ENCODE peak calls at places on chromosomes 7 and 10, in eight cellular contexts. U, C, E, D, K, Z, H and I are unnamed samples.

GRCh38 chr10:75403144-75404022 is 1.8 kb upstream of the ZNF503 start:
- DNase-seq in C (no peak), H (no peak), D (peak), K (no peak), E (peak), Z (peak), U (no peak), I (no peak)

GRCh38 chr7:43926193-43927043 is at the start of gene UBE2D4:
- DNase-seq in C (peak), E (peak), Z (peak), H (peak), D (peak), K (peak), U (no peak), I (peak)

GRCh38 chr7:143505845-143506244 is 28.2 kb downstream of the TAS2R41 start:
- DNase-seq in C (no peak), U (no peak), Z (no peak), D (no peak), H (no peak), E (no peak), K (no peak), I (no peak)

GRCh38 chr7:112770051-112770450 is 20.1 kb downstream of the TMEM168 start:
- DNase-seq in K (no peak), U (no peak), H (no peak), Z (no peak), D (no peak), E (no peak), C (no peak), I (no peak)

GRCh38 chr7:43677864-43678263 is 51.5 kb downstream of the COA1 start:
- DNase-seq in C (no peak), D (no peak), E (no peak), K (no peak), H (no peak), Z (no peak), U (no peak), I (no peak)

GRCh38 chr7:21401944-21402343 is 25.9 kb upstream of the SP4 start:
- DNase-seq in H (no peak), C (no peak), K (no peak), Z (no peak), E (no peak), U (no peak), D (no peak), I (no peak)

GRCh38 chr7:33054261-33054964 is 8.2 kb downstream of the NT5C3A start:
- DNase-seq in D (no peak), K (no peak), E (no peak), Z (no peak), H (peak), C (peak), U (no peak), I (no peak)

GRCh38 chr10:7433861-7434260 is 23.0 kb upstream of the SFMBT2 start:
- DNase-seq in U (no peak), E (no peak), H (no peak), K (no peak), Z (no peak), C (no peak), D (no peak), I (no peak)

GRCh38 chr7:158989006-158989405 is 132.6 kb downstream of the DYNC2I1 start:
- DNase-seq in Z (no peak), E (no peak), K (no peak), C (no peak), D (no peak), U (no peak), H (no peak), I (no peak)

GRCh38 chr10:91571671-91572070 is 61.2 kb downstream of the PPP1R3C start:
- DNase-seq in Z (no peak), H (peak), K (no peak), E (no peak), D (no peak), U (no peak), C (no peak), I (no peak)

GRCh38 chr7:39413866-39414668 is 152.1 kb upstream of the YAE1 start:
- DNase-seq in H (peak), E (peak), Z (peak), K (peak), D (peak), U (no peak), C (peak), I (peak)

GRCh38 chr7:73343671-73344380 is 15.9 kb downstream of the FKBP6 start:
- DNase-seq in E (no peak), K (no peak), U (no peak), Z (no peak), H (no peak), D (no peak), C (no peak), I (no peak)

GRCh38 chr7:99128076-99128950 is 15.6 kb downstream of the SMURF1 start:
- DNase-seq in K (no peak), U (no peak), H (no peak), E (no peak), Z (no peak), C (no peak), D (no peak), I (no peak)

GRCh38 chr7:113810108-113810748 is 108.6 kb downstream of the PPP1R3A start:
- DNase-seq in Z (no peak), C (no peak), U (no peak), D (no peak), E (no peak), H (peak), K (no peak), I (no peak)

GRCh38 chr10:13518076-13518692 is 10.6 kb downstream of the BEND7 start:
- DNase-seq in K (no peak), Z (no peak), E (no peak), C (peak), D (peak), H (peak), U (no peak), I (no peak)

GRCh38 chr7:7014827-7015610 is 167.3 kb upstream of the C1GALT1 start:
- DNase-seq in H (no peak), Z (no peak), K (no peak), E (no peak), U (no peak), D (no peak), C (no peak), I (no peak)

GRCh38 chr10:127463548-127463947 is 85.6 kb upstream of the NPS start:
- DNase-seq in K (no peak), U (no peak), C (no peak), E (no peak), D (no peak), Z (no peak), H (no peak), I (no peak)

GRCh38 chr7:128913856-128914565 is 3.5 kb upstream of the KCP start:
- DNase-seq in Z (no peak), D (no peak), U (no peak), H (no peak), E (no peak), C (no peak), K (no peak), I (no peak)

GRCh38 chr10:42999385-43000020 is 77.4 kb upstream of the RET start:
- DNase-seq in U (no peak), K (no peak), Z (no peak), E (no peak), H (no peak), D (no peak), C (no peak), I (no peak)

GRCh38 chr10:74118794-74119193 is 31.8 kb downstream of the AP3M1 start:
- DNase-seq in C (no peak), K (peak), H (no peak), U (no peak), E (no peak), Z (no peak), D (no peak), I (no peak)

GRCh38 chr10:60246382-60246781 is 143.3 kb downstream of the ANK3 start:
- DNase-seq in D (no peak), U (no peak), K (no peak), Z (no peak), H (no peak), C (no peak), E (no peak), I (no peak)

GRCh38 chr7:87934699-87935372 is 785 bp downstream of the ADAM22 start:
- DNase-seq in D (peak), Z (peak), H (peak), K (no peak), U (no peak), E (no peak), C (no peak), I (peak)

GRCh38 chr7:155920068-155920461 is 107.8 kb upstream of the SHH start:
- DNase-seq in Z (no peak), E (no peak), C (no peak), K (no peak), U (no peak), H (no peak), D (no peak), I (no peak)

GRCh38 chr7:2063562-2064360 is 169.0 kb downstream of the MAD1L1 start:
- DNase-seq in D (peak), K (no peak), C (peak), U (no peak), Z (no peak), H (peak), E (peak), I (no peak)

GRCh38 chr7:3243256-3243655 is 57.8 kb upstream of the SDK1 start:
- DNase-seq in H (no peak), K (no peak), U (no peak), Z (no peak), D (no peak), C (no peak), E (no peak), I (no peak)

GRCh38 chr7:157150825-157151412 is 12.2 kb downstream of the UBE3C start:
- DNase-seq in D (peak), U (no peak), H (peak), C (peak), K (no peak), Z (peak), E (no peak), I (no peak)

GRCh38 chr7:96303105-96303685 is 18.7 kb downstream of the SLC25A13 start:
- DNase-seq in U (no peak), K (no peak), C (peak), Z (no peak), D (no peak), H (peak), E (peak), I (no peak)

GRCh38 chr10:32939296-32940111 is 18.5 kb downstream of the ITGB1 start:
- DNase-seq in K (no peak), D (no peak), E (no peak), Z (no peak), H (no peak), C (no peak), U (no peak), I (no peak)

GRCh38 chr10:132481690-132482089 is 55.9 kb upstream of the INPP5A start:
- DNase-seq in D (no peak), U (no peak), H (no peak), Z (no peak), C (no peak), E (no peak), K (no peak), I (no peak)

GRCh38 chr10:133611079-133611478 is 15.5 kb downstream of the FRG2B start:
- DNase-seq in Z (no peak), K (no peak), C (no peak), H (no peak), D (no peak), E (no peak), U (no peak), I (no peak)

GRCh38 chr10:8049151-8049873 is 5.2 kb upstream of the GATA3 start:
- DNase-seq in C (no peak), Z (no peak), D (no peak), H (no peak), U (no peak), E (peak), K (no peak), I (no peak)

GRCh38 chr10:70542565-70542938 is 60.0 kb downstream of the PRF1 start:
- DNase-seq in D (no peak), E (no peak), K (no peak), Z (no peak), U (no peak), C (peak), H (peak), I (no peak)

GRCh38 chr7:133978502-133979295 is 148.4 kb upstream of the LRGUK start:
- DNase-seq in H (no peak), D (peak), C (no peak), U (no peak), Z (no peak), E (no peak), K (no peak), I (no peak)

GRCh38 chr7:133987582-133987981 is 139.6 kb upstream of the LRGUK start:
- DNase-seq in U (no peak), D (no peak), C (no peak), H (no peak), E (no peak), K (no peak), Z (no peak), I (no peak)

GRCh38 chr7:133985300-133985699 is 141.8 kb upstream of the LRGUK start:
- DNase-seq in Z (no peak), H (no peak), E (no peak), U (no peak), D (no peak), C (no peak), K (no peak), I (no peak)

GRCh38 chr7:133980794-133981193 is 146.3 kb upstream of the LRGUK start:
- DNase-seq in C (no peak), K (no peak), U (no peak), E (no peak), H (no peak), Z (no peak), D (no peak), I (no peak)

DNA sequence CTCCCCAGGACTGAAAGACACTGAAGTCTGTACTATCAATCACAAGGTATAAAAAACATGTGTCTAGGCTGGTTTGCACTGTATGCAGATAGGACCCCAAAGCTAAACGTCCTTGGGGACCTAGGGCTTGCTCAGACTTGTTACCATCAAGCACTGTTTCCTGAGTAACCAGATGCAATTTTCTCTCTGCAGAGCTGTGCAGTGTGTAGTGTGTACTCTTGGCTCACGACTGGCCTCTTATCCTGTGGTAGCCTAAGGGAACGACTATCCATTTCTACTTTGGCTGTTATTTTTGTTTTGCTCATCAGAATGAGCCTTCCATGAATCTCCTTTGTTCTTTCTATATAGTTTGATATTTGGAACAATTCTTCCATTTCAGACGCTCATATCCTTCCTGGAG is 143.1 kb upstream of the LRGUK start:
- DNase-seq in C (no peak), U (no peak), H (peak), Z (no peak), K (no peak), D (no peak), E (no peak), I (no peak)
- TF ChIP-seq CTCF in C (no peak), U (no peak), H (no peak), Z (no peak), K (no peak), D (no peak), E (no peak), I (no peak)

DNA sequence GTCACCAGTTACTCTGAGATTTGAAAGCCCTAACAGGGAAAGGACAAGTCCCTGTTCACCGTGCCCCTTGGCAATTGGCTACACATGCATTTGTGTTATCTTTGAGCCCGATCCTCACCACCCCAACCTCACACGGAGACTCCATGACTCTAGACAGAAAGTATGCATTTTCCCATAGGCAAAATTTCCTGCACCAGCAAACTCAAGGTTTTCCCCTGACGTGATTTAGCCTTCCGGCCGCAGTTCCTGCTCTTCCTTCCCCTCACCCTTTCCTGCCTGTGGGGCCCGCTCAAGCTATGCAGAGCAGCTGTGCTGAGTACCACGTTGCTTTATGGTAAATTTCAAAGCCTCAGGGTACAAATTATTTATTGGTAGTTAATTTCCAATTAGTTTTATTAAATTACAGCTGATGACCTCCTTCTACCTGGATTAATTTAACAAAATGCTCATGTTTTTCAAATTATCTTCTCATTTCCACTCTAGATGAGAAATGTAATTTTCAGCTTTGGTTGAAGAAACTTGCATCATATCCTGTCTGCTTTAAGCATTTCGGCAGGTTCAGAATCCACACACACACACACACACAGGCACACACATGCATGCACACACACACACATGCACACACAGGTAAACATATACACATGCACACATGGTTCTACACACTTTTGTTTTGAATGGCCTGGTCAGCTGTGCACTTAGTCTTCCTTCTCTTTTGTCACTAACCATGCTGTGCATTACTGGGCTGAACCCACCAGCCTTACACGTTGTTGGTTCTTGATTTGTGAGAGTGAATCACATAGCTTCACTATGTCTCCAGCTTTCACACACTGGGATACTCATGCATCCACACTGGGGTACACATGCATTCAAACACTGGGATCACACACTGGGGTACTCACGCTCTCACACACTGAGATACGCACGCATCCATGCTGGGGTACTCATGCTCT is 283.1 kb upstream of the PITRM1 start:
- DNase-seq in E (no peak), H (peak), K (no peak), D (peak), C (peak), U (no peak), Z (no peak), I (no peak)
- TF ChIP-seq CTCF in E (no peak), H (no peak), K (no peak), D (no peak), C (no peak), U (no peak), Z (no peak), I (no peak)

GRCh38 chr7:26684447-26684846 is 179.9 kb downstream of the SKAP2 start:
- DNase-seq in C (peak), K (no peak), H (no peak), E (no peak), D (no peak), U (no peak), Z (no peak), I (no peak)

GRCh38 chr7:26685636-26686035 is 178.8 kb downstream of the SKAP2 start:
- DNase-seq in E (no peak), C (peak), Z (no peak), U (no peak), D (no peak), H (no peak), K (no peak), I (no peak)

GRCh38 chr7:26680616-26681015 is 183.8 kb downstream of the SKAP2 start:
- DNase-seq in E (no peak), C (no peak), Z (no peak), U (no peak), H (no peak), D (no peak), K (no peak), I (no peak)

GRCh38 chr7:26683277-26683676 is 181.1 kb downstream of the SKAP2 start:
- DNase-seq in C (no peak), Z (no peak), D (no peak), U (no peak), E (no peak), K (no peak), H (no peak), I (no peak)

DNA sequence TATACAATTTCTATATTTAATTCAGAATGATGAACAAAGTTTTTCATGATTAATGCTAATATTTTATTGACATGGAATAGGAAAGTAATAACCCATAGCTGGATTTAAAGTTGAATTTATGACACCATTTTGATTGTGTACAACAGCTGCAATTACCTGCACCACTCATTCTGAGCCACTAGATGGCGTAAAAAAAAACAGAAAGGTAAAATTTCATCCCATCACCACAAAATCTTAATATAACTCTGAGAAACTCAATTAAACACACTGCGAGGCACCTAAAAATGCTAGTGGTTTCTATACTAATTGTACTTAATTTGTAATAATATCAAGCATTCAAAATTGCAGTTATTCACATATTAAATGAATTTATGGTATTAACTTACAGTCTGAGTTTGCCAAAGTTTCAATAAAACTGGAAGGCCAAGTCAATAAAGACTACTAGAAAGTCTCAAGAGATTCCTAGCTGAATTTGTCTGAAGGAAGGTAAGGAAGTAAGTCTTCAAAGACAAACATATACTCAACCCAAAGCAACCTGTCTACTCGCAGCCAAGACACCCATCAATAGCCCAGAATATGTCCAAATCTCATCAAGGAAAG is 182.5 kb downstream of the SKAP2 start:
- DNase-seq in U (no peak), C (peak), Z (no peak), E (peak), H (peak), K (no peak), D (no peak), I (no peak)
- TF ChIP-seq CTCF in U (peak), C (peak), Z (peak), E (peak), H (peak), K (peak), D (peak), I (peak)

DNA sequence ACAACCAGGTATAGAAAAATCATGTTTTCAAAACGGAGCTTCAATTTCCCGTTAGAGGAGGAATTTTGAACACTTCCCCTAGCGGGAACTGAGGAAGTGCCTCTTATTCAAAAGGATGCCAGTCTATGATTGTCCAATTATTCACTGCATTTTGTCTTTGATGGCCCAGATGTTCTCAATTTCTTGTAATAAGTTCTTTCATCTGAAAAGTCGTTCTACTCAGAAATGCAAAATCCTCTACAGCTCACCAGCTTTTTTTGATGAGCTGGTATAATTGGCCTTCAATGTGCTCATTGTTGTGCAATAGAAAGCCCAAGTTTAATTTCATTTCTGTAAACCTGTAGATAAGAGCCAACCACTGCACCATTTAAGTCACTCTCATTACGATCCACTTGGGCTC is 978.8 kb upstream of the AUTS2 start:
- DNase-seq in U (no peak), Z (no peak), C (no peak), H (no peak), D (no peak), E (no peak), K (no peak), I (no peak)
- TF ChIP-seq CTCF in U (no peak), Z (no peak), C (no peak), H (no peak), D (no peak), E (no peak), K (no peak), I (no peak)